ENCODE peak calls at places on chromosomes 4 and X, in five cellular contexts. One of them, this sample, is unnamed.

GRCh38 chr4:112031712-112032328 is 113.4 kb upstream of the FAM241A start:
- DNase-seq in PC-3: peak
- DNase-seq in naive thymus-derived CD4-positive, alpha-beta T cell: no peak
- DNase-seq in HuH-7.5: peak
- DNase-seq in natural killer cell: no peak
- DNase-seq in this sample: no peak

GRCh38 chr4:153485860-153486259 is 19.7 kb downstream of the TMEM131L start:
- DNase-seq in naive thymus-derived CD4-positive, alpha-beta T cell: no peak
- DNase-seq in HuH-7.5: no peak
- DNase-seq in PC-3: no peak
- DNase-seq in natural killer cell: no peak
- DNase-seq in this sample: no peak

GRCh38 chrX:109774706-109775105 is 41.6 kb upstream of the ACSL4 start:
- DNase-seq in natural killer cell: no peak
- DNase-seq in HuH-7.5: peak
- DNase-seq in naive thymus-derived CD4-positive, alpha-beta T cell: no peak
- DNase-seq in PC-3: peak
- DNase-seq in this sample: no peak

GRCh38 chrX:132622130-132622529 is 133.3 kb upstream of the MBNL3 start:
- DNase-seq in natural killer cell: no peak
- DNase-seq in HuH-7.5: no peak
- DNase-seq in PC-3: peak
- DNase-seq in naive thymus-derived CD4-positive, alpha-beta T cell: no peak
- DNase-seq in this sample: peak

GRCh38 chr4:40245794-40246546 is 49.1 kb downstream of the RHOH start:
- DNase-seq in HuH-7.5: no peak
- DNase-seq in natural killer cell: no peak
- DNase-seq in naive thymus-derived CD4-positive, alpha-beta T cell: no peak
- DNase-seq in PC-3: no peak
- DNase-seq in this sample: no peak

GRCh38 chr4:22496165-22496813 is 19.6 kb downstream of the ADGRA3 start:
- DNase-seq in PC-3: no peak
- DNase-seq in naive thymus-derived CD4-positive, alpha-beta T cell: no peak
- DNase-seq in HuH-7.5: no peak
- DNase-seq in natural killer cell: no peak
- DNase-seq in this sample: no peak

GRCh38 chr4:168848977-168849687 is 160.9 kb downstream of the CBR4 start:
- DNase-seq in PC-3: no peak
- DNase-seq in natural killer cell: no peak
- DNase-seq in HuH-7.5: no peak
- DNase-seq in naive thymus-derived CD4-positive, alpha-beta T cell: no peak
- DNase-seq in this sample: no peak

GRCh38 chr4:163484906-163485305 is 9.6 kb upstream of the TMA16 start:
- DNase-seq in PC-3: peak
- DNase-seq in naive thymus-derived CD4-positive, alpha-beta T cell: peak
- DNase-seq in HuH-7.5: peak
- DNase-seq in natural killer cell: no peak
- DNase-seq in this sample: no peak

GRCh38 chr4:82599336-82599735 is 37.5 kb upstream of the TMEM150C start:
- DNase-seq in PC-3: peak
- DNase-seq in naive thymus-derived CD4-positive, alpha-beta T cell: no peak
- DNase-seq in HuH-7.5: peak
- DNase-seq in natural killer cell: no peak
- DNase-seq in this sample: no peak

GRCh38 chr4:163681208-163681821 is 186.8 kb downstream of the TMA16 start:
- DNase-seq in natural killer cell: no peak
- DNase-seq in PC-3: peak
- DNase-seq in HuH-7.5: no peak
- DNase-seq in naive thymus-derived CD4-positive, alpha-beta T cell: peak
- DNase-seq in this sample: no peak

GRCh38 chrX:10636337-10636736 is 16.0 kb upstream of the MID1 start:
- DNase-seq in HuH-7.5: no peak
- DNase-seq in PC-3: peak
- DNase-seq in natural killer cell: no peak
- DNase-seq in naive thymus-derived CD4-positive, alpha-beta T cell: no peak
- DNase-seq in this sample: no peak

GRCh38 chr4:107901213-107901934 is 30.0 kb upstream of the CYP2U1 start:
- DNase-seq in natural killer cell: no peak
- DNase-seq in HuH-7.5: no peak
- DNase-seq in naive thymus-derived CD4-positive, alpha-beta T cell: no peak
- DNase-seq in PC-3: no peak
- DNase-seq in this sample: no peak

GRCh38 chr4:10371869-10372471 is 85.3 kb downstream of the ZNF518B start:
- DNase-seq in naive thymus-derived CD4-positive, alpha-beta T cell: no peak
- DNase-seq in HuH-7.5: no peak
- DNase-seq in natural killer cell: no peak
- DNase-seq in PC-3: no peak
- DNase-seq in this sample: no peak

GRCh38 chr4:118826723-118827444 is 9.0 kb downstream of the SEC24D start:
- DNase-seq in naive thymus-derived CD4-positive, alpha-beta T cell: no peak
- DNase-seq in natural killer cell: no peak
- DNase-seq in HuH-7.5: no peak
- DNase-seq in PC-3: no peak
- DNase-seq in this sample: no peak

GRCh38 chr4:16897351-16897750 is 1.1 kb downstream of the LDB2 start:
- DNase-seq in naive thymus-derived CD4-positive, alpha-beta T cell: no peak
- DNase-seq in HuH-7.5: no peak
- DNase-seq in PC-3: no peak
- DNase-seq in natural killer cell: no peak
- DNase-seq in this sample: no peak

GRCh38 chrX:136421338-136421737 is 66.4 kb upstream of the BRS3 start:
- DNase-seq in naive thymus-derived CD4-positive, alpha-beta T cell: no peak
- DNase-seq in HuH-7.5: no peak
- DNase-seq in natural killer cell: no peak
- DNase-seq in PC-3: no peak
- DNase-seq in this sample: no peak

GRCh38 chr4:107122736-107123135 is 86.6 kb upstream of the DKK2 start:
- DNase-seq in PC-3: no peak
- DNase-seq in naive thymus-derived CD4-positive, alpha-beta T cell: no peak
- DNase-seq in HuH-7.5: no peak
- DNase-seq in natural killer cell: no peak
- DNase-seq in this sample: no peak

GRCh38 chr4:21367567-21367966 is 581.0 kb downstream of the KCNIP4 start:
- DNase-seq in PC-3: no peak
- DNase-seq in HuH-7.5: no peak
- DNase-seq in natural killer cell: no peak
- DNase-seq in naive thymus-derived CD4-positive, alpha-beta T cell: no peak
- DNase-seq in this sample: no peak

GRCh38 chr4:31620476-31620875 is 900.3 kb downstream of the PCDH7 start:
- DNase-seq in naive thymus-derived CD4-positive, alpha-beta T cell: no peak
- DNase-seq in PC-3: peak
- DNase-seq in natural killer cell: no peak
- DNase-seq in HuH-7.5: no peak
- DNase-seq in this sample: no peak

GRCh38 chrX:1416965-1417760 is 25.2 kb upstream of the SLC25A6 start:
- DNase-seq in naive thymus-derived CD4-positive, alpha-beta T cell: no peak
- DNase-seq in natural killer cell: no peak
- DNase-seq in PC-3: no peak
- DNase-seq in HuH-7.5: no peak
- DNase-seq in this sample: no peak